ENCODE peak calls at places on chromosome 7, in six cellular contexts. One of them, this sample, is unnamed.

GRCh38 chr7:13201628-13202027 is 514.2 kb downstream of the ARL4A start:
- DNase-seq in right lobe of liver: no peak
- DNase-seq in BJ: no peak
- DNase-seq in ascending aorta: no peak
- DNase-seq in GM13977: no peak
- DNase-seq in AG10803: no peak
- DNase-seq in this sample: no peak

GRCh38 chr7:148894596-148894995 is 10.5 kb upstream of the EZH2 start:
- DNase-seq in right lobe of liver: no peak
- DNase-seq in BJ: peak; percentile 29
- DNase-seq in ascending aorta: no peak
- DNase-seq in GM13977: no peak
- DNase-seq in AG10803: peak; percentile 74
- DNase-seq in this sample: no peak

GRCh38 chr7:22001345-22002004 is 55.8 kb upstream of the CDCA7L start:
- DNase-seq in right lobe of liver: no peak
- DNase-seq in BJ: peak; percentile 46
- DNase-seq in ascending aorta: no peak
- DNase-seq in GM13977: peak; percentile 72
- DNase-seq in AG10803: peak; percentile 81
- DNase-seq in this sample: peak; percentile 84

GRCh38 chr7:102300643-102301211 is 14.1 kb downstream of the SH2B2 start:
- DNase-seq in right lobe of liver: no peak
- DNase-seq in BJ: no peak
- DNase-seq in ascending aorta: no peak
- DNase-seq in GM13977: no peak
- DNase-seq in AG10803: no peak
- DNase-seq in this sample: no peak

GRCh38 chr7:27161721-27162547 is 3.4 kb downstream of the HOXA9 start:
- DNase-seq in right lobe of liver: no peak
- DNase-seq in BJ: no peak
- DNase-seq in ascending aorta: peak; percentile 63
- DNase-seq in GM13977: no peak
- DNase-seq in AG10803: no peak
- DNase-seq in this sample: no peak

GRCh38 chr7:123797673-123798526 is 47.1 kb upstream of the HYAL4 start:
- DNase-seq in right lobe of liver: no peak
- DNase-seq in BJ: peak; percentile 59
- DNase-seq in ascending aorta: no peak
- DNase-seq in GM13977: peak; percentile 12
- DNase-seq in AG10803: peak; percentile 67
- DNase-seq in this sample: peak; percentile 89

GRCh38 chr7:132553031-132553430 is 23.2 kb downstream of the PLXNA4 start:
- DNase-seq in right lobe of liver: no peak
- DNase-seq in BJ: no peak
- DNase-seq in ascending aorta: no peak
- DNase-seq in GM13977: no peak
- DNase-seq in AG10803: no peak
- DNase-seq in this sample: no peak

GRCh38 chr7:75931676-75932075 is 16.7 kb downstream of the POR start:
- DNase-seq in right lobe of liver: no peak
- DNase-seq in BJ: no peak
- DNase-seq in ascending aorta: no peak
- DNase-seq in GM13977: no peak
- DNase-seq in AG10803: no peak
- DNase-seq in this sample: no peak

GRCh38 chr7:55558962-55559920 is 13.1 kb downstream of the VOPP1 start:
- DNase-seq in right lobe of liver: no peak
- DNase-seq in BJ: no peak
- DNase-seq in ascending aorta: no peak
- DNase-seq in GM13977: no peak
- DNase-seq in AG10803: no peak
- DNase-seq in this sample: no peak

GRCh38 chr7:93161181-93161762 is 13.1 kb upstream of the SAMD9L start:
- DNase-seq in right lobe of liver: no peak
- DNase-seq in BJ: no peak
- DNase-seq in ascending aorta: no peak
- DNase-seq in GM13977: no peak
- DNase-seq in AG10803: no peak
- DNase-seq in this sample: no peak

GRCh38 chr7:31123726-31124125 is 71.6 kb downstream of the ADCYAP1R1 start:
- DNase-seq in right lobe of liver: no peak
- DNase-seq in BJ: no peak
- DNase-seq in ascending aorta: peak; percentile 31
- DNase-seq in GM13977: no peak
- DNase-seq in AG10803: no peak
- DNase-seq in this sample: no peak

GRCh38 chr7:151260471-151260870 is 12.0 kb upstream of the SMARCD3 start:
- DNase-seq in right lobe of liver: no peak
- DNase-seq in BJ: no peak
- DNase-seq in ascending aorta: no peak
- DNase-seq in GM13977: no peak
- DNase-seq in AG10803: no peak
- DNase-seq in this sample: no peak

GRCh38 chr7:104296900-104297299 is 31.5 kb upstream of the LHFPL3 start:
- DNase-seq in right lobe of liver: no peak
- DNase-seq in BJ: no peak
- DNase-seq in ascending aorta: no peak
- DNase-seq in GM13977: no peak
- DNase-seq in AG10803: no peak
- DNase-seq in this sample: no peak

GRCh38 chr7:11615163-11615562 is 216.8 kb downstream of the THSD7A start:
- DNase-seq in right lobe of liver: no peak
- DNase-seq in BJ: no peak
- DNase-seq in ascending aorta: no peak
- DNase-seq in GM13977: no peak
- DNase-seq in AG10803: no peak
- DNase-seq in this sample: no peak

GRCh38 chr7:132480534-132480933 is 95.7 kb downstream of the PLXNA4 start:
- DNase-seq in right lobe of liver: no peak
- DNase-seq in BJ: no peak
- DNase-seq in ascending aorta: peak; percentile 72
- DNase-seq in GM13977: no peak
- DNase-seq in AG10803: no peak
- DNase-seq in this sample: no peak

GRCh38 chr7:80869821-80870751 is 48.8 kb downstream of the SEMA3C start:
- DNase-seq in right lobe of liver: no peak
- DNase-seq in BJ: no peak
- DNase-seq in ascending aorta: no peak
- DNase-seq in GM13977: no peak
- DNase-seq in AG10803: no peak
- DNase-seq in this sample: no peak

GRCh38 chr7:18400281-18400680 is 95.3 kb upstream of the HDAC9 start:
- DNase-seq in right lobe of liver: no peak
- DNase-seq in BJ: no peak
- DNase-seq in ascending aorta: no peak
- DNase-seq in GM13977: no peak
- DNase-seq in AG10803: peak; percentile 27
- DNase-seq in this sample: no peak

GRCh38 chr7:132998763-132999162 is 83.1 kb downstream of the CHCHD3 start:
- DNase-seq in right lobe of liver: no peak
- DNase-seq in BJ: no peak
- DNase-seq in ascending aorta: no peak
- DNase-seq in GM13977: no peak
- DNase-seq in AG10803: peak; percentile 5
- DNase-seq in this sample: no peak

GRCh38 chr7:137986252-137987010 is 15.5 kb downstream of the CREB3L2 start:
- DNase-seq in right lobe of liver: no peak
- DNase-seq in BJ: peak; percentile 55
- DNase-seq in ascending aorta: no peak
- DNase-seq in GM13977: no peak
- DNase-seq in AG10803: peak; percentile 84
- DNase-seq in this sample: peak; percentile 92

GRCh38 chr7:9036080-9036479 is 602.7 kb downstream of the NXPH1 start:
- DNase-seq in right lobe of liver: no peak
- DNase-seq in BJ: no peak
- DNase-seq in ascending aorta: no peak
- DNase-seq in GM13977: no peak
- DNase-seq in AG10803: no peak
- DNase-seq in this sample: no peak

GRCh38 chr7:28688651-28689050 is 269.5 kb downstream of the TRIL start:
- DNase-seq in right lobe of liver: no peak
- DNase-seq in BJ: no peak
- DNase-seq in ascending aorta: no peak
- DNase-seq in GM13977: no peak
- DNase-seq in AG10803: peak; percentile 76
- DNase-seq in this sample: peak; percentile 71

GRCh38 chr7:33612434-33612833 is 292.9 kb upstream of the BMPER start:
- DNase-seq in right lobe of liver: no peak
- DNase-seq in BJ: no peak
- DNase-seq in ascending aorta: no peak
- DNase-seq in GM13977: no peak
- DNase-seq in AG10803: no peak
- DNase-seq in this sample: no peak

GRCh38 chr7:28309684-28310083 is 102.6 kb upstream of the CREB5 start:
- DNase-seq in right lobe of liver: no peak
- DNase-seq in BJ: no peak
- DNase-seq in ascending aorta: no peak
- DNase-seq in GM13977: no peak
- DNase-seq in AG10803: no peak
- DNase-seq in this sample: no peak

GRCh38 chr7:156929789-156930539 is 19.5 kb upstream of the NOM1 start:
- DNase-seq in right lobe of liver: no peak
- DNase-seq in BJ: no peak
- DNase-seq in ascending aorta: no peak
- DNase-seq in GM13977: no peak
- DNase-seq in AG10803: no peak
- DNase-seq in this sample: no peak

GRCh38 chr7:92749832-92750231 is 86.5 kb downstream of the CDK6 start:
- DNase-seq in right lobe of liver: no peak
- DNase-seq in BJ: no peak
- DNase-seq in ascending aorta: no peak
- DNase-seq in GM13977: no peak
- DNase-seq in AG10803: no peak
- DNase-seq in this sample: no peak

GRCh38 chr7:151700621-151701185 is 176.2 kb downstream of the PRKAG2 start:
- DNase-seq in right lobe of liver: no peak
- DNase-seq in BJ: no peak
- DNase-seq in ascending aorta: no peak
- DNase-seq in GM13977: no peak
- DNase-seq in AG10803: peak; percentile 70
- DNase-seq in this sample: peak; percentile 49

GRCh38 chr7:141257597-141257996 is 183.7 kb downstream of the TMEM178B start:
- DNase-seq in right lobe of liver: no peak
- DNase-seq in BJ: no peak
- DNase-seq in ascending aorta: no peak
- DNase-seq in GM13977: no peak
- DNase-seq in AG10803: no peak
- DNase-seq in this sample: no peak

GRCh38 chr7:141246426-141246825 is 172.6 kb downstream of the TMEM178B start:
- DNase-seq in right lobe of liver: no peak
- DNase-seq in BJ: no peak
- DNase-seq in ascending aorta: no peak
- DNase-seq in GM13977: no peak
- DNase-seq in AG10803: no peak
- DNase-seq in this sample: no peak

GRCh38 chr7:141251180-141251579 is 177.3 kb downstream of the TMEM178B start:
- DNase-seq in right lobe of liver: no peak
- DNase-seq in BJ: no peak
- DNase-seq in ascending aorta: no peak
- DNase-seq in GM13977: no peak
- DNase-seq in AG10803: no peak
- DNase-seq in this sample: no peak

GRCh38 chr7:141251957-141252356 is 178.1 kb downstream of the TMEM178B start:
- DNase-seq in right lobe of liver: no peak
- DNase-seq in BJ: no peak
- DNase-seq in ascending aorta: no peak
- DNase-seq in GM13977: no peak
- DNase-seq in AG10803: no peak
- DNase-seq in this sample: no peak
- TF ChIP-seq CTCF in right lobe of liver: no peak
- TF ChIP-seq CTCF in BJ: no peak
- TF ChIP-seq CTCF in ascending aorta: no peak
- TF ChIP-seq CTCF in GM13977: no peak
- TF ChIP-seq CTCF in AG10803: no peak
- TF ChIP-seq CTCF in this sample: no peak

GRCh38 chr7:154791611-154792010 is 211.3 kb downstream of the PAXIP1 start:
- DNase-seq in right lobe of liver: no peak
- DNase-seq in BJ: no peak
- DNase-seq in ascending aorta: no peak
- DNase-seq in GM13977: no peak
- DNase-seq in AG10803: no peak
- DNase-seq in this sample: no peak

GRCh38 chr7:154794147-154794780 is 208.7 kb downstream of the PAXIP1 start:
- DNase-seq in right lobe of liver: peak; percentile 36
- DNase-seq in BJ: no peak
- DNase-seq in ascending aorta: no peak
- DNase-seq in GM13977: no peak
- DNase-seq in AG10803: no peak
- DNase-seq in this sample: no peak

GRCh38 chr7:154792436-154793055 is 210.4 kb downstream of the PAXIP1 start:
- DNase-seq in right lobe of liver: no peak
- DNase-seq in BJ: no peak
- DNase-seq in ascending aorta: no peak
- DNase-seq in GM13977: no peak
- DNase-seq in AG10803: no peak
- DNase-seq in this sample: no peak

GRCh38 chr7:154785898-154786297 is 217.0 kb downstream of the PAXIP1 start:
- DNase-seq in right lobe of liver: no peak
- DNase-seq in BJ: no peak
- DNase-seq in ascending aorta: no peak
- DNase-seq in GM13977: no peak
- DNase-seq in AG10803: no peak
- DNase-seq in this sample: no peak

GRCh38 chr7:154789404-154789803 is 213.5 kb downstream of the PAXIP1 start:
- DNase-seq in right lobe of liver: no peak
- DNase-seq in BJ: no peak
- DNase-seq in ascending aorta: no peak
- DNase-seq in GM13977: no peak
- DNase-seq in AG10803: no peak
- DNase-seq in this sample: no peak
- TF ChIP-seq CTCF in right lobe of liver: no peak
- TF ChIP-seq CTCF in BJ: no peak
- TF ChIP-seq CTCF in ascending aorta: no peak
- TF ChIP-seq CTCF in GM13977: no peak
- TF ChIP-seq CTCF in AG10803: no peak
- TF ChIP-seq CTCF in this sample: no peak

GRCh38 chr7:7263297-7264230 is 81.2 kb downstream of the C1GALT1 start:
- DNase-seq in right lobe of liver: no peak
- DNase-seq in BJ: no peak
- DNase-seq in ascending aorta: no peak
- DNase-seq in GM13977: no peak
- DNase-seq in AG10803: no peak
- DNase-seq in this sample: no peak
- TF ChIP-seq CTCF in right lobe of liver: no peak
- TF ChIP-seq CTCF in BJ: no peak
- TF ChIP-seq CTCF in ascending aorta: no peak
- TF ChIP-seq CTCF in GM13977: no peak
- TF ChIP-seq CTCF in AG10803: no peak
- TF ChIP-seq CTCF in this sample: no peak

GRCh38 chr7:144118341-144118740 is 4.6 kb upstream of the OR2A14 start:
- DNase-seq in right lobe of liver: no peak
- DNase-seq in BJ: no peak
- DNase-seq in ascending aorta: no peak
- DNase-seq in GM13977: no peak
- DNase-seq in AG10803: no peak
- DNase-seq in this sample: no peak

GRCh38 chr7:144127714-144128334 is 4.8 kb downstream of the OR2A14 start:
- DNase-seq in right lobe of liver: peak; percentile 85
- DNase-seq in BJ: peak; percentile 9
- DNase-seq in ascending aorta: peak; percentile 88
- DNase-seq in GM13977: peak; percentile 75
- DNase-seq in AG10803: peak; percentile 69
- DNase-seq in this sample: peak; percentile 89

GRCh38 chr7:144122876-144123275 is at the start of gene OR2A14:
- DNase-seq in right lobe of liver: no peak
- DNase-seq in BJ: no peak
- DNase-seq in ascending aorta: no peak
- DNase-seq in GM13977: no peak
- DNase-seq in AG10803: no peak
- DNase-seq in this sample: no peak
- TF ChIP-seq CTCF in right lobe of liver: no peak
- TF ChIP-seq CTCF in BJ: no peak
- TF ChIP-seq CTCF in ascending aorta: no peak
- TF ChIP-seq CTCF in GM13977: no peak
- TF ChIP-seq CTCF in AG10803: no peak
- TF ChIP-seq CTCF in this sample: no peak

This sample was measured in fibroblast of pulmonary artery.